ENCODE peak calls at places on chromosomes 7 and 10, in five cellular contexts. H is CD8-positive, alpha-beta T cell; S is Peyer's patch; Y is adrenal gland; A is neuronal stem cell. U is an unnamed sample.
A peak's percentile ranks its signal among the peaks of the same experiment; 100 is the strongest.

GRCh38 chr10:113035724-113036312 is 85.8 kb downstream of the TCF7L2 start:
- DNase-seq in H (no peak), S (no peak), Y (no peak), A (no peak), U (no peak)

GRCh38 chr7:45236666-45237065 is 79.1 kb downstream of the RAMP3 start:
- DNase-seq in H (no peak), S (no peak), Y (no peak), A (no peak), U (no peak)

GRCh38 chr10:100037758-100038315 is 28.1 kb upstream of the DNMBP start:
- DNase-seq in H (no peak), S (no peak), Y (peak; percentile 11), A (no peak), U (no peak)

GRCh38 chr10:71657604-71658348 is 61.8 kb downstream of the C10orf105 start:
- DNase-seq in H (no peak), S (no peak), Y (no peak), A (peak; percentile 37), U (no peak)

GRCh38 chr7:29287366-29287765 is 92.8 kb downstream of the CHN2 start:
- DNase-seq in H (no peak), S (no peak), Y (no peak), A (no peak), U (peak; percentile 61)

GRCh38 chr10:21260793-21261149 is 264.7 kb downstream of the SKIDA1 start:
- DNase-seq in H (no peak), S (no peak), Y (no peak), A (no peak), U (no peak)

GRCh38 chr10:128626397-128627060 is 500.3 kb upstream of the MKI67 start:
- DNase-seq in H (no peak), S (no peak), Y (no peak), A (no peak), U (no peak)

GRCh38 chr7:11404355-11404754 is 427.6 kb downstream of the THSD7A start:
- DNase-seq in H (no peak), S (no peak), Y (no peak), A (no peak), U (no peak)

GRCh38 chr7:6169805-6170520 is 102.5 kb downstream of the CYTH3 start:
- DNase-seq in H (no peak), S (no peak), Y (no peak), A (no peak), U (no peak)

GRCh38 chr7:44288811-44289340 is 36.5 kb downstream of the CAMK2B start:
- DNase-seq in H (peak; percentile 1), S (no peak), Y (peak; percentile 7), A (no peak), U (no peak)

GRCh38 chr7:45150199-45150598 is 7.4 kb upstream of the RAMP3 start:
- DNase-seq in H (no peak), S (no peak), Y (no peak), A (no peak), U (no peak)

GRCh38 chr10:107552963-107553362 is 388.5 kb upstream of the SORCS1 start:
- DNase-seq in H (no peak), S (no peak), Y (no peak), A (no peak), U (no peak)

GRCh38 chr7:155805826-155806095 is 6.5 kb downstream of the SHH start:
- DNase-seq in H (no peak), S (no peak), Y (no peak), A (no peak), U (no peak)

GRCh38 chr7:155804431-155804831 is 7.8 kb downstream of the SHH start:
- DNase-seq in H (no peak), S (no peak), Y (no peak), A (no peak), U (no peak)

GRCh38 chr7:155803418-155804376 is 8.6 kb downstream of the SHH start:
- DNase-seq in H (no peak), S (no peak), Y (no peak), A (no peak), U (peak; percentile 26)

GRCh38 chr7:155806096-155806871 is 6.0 kb downstream of the SHH start:
- DNase-seq in H (no peak), S (no peak), Y (no peak), A (no peak), U (no peak)

DNA sequence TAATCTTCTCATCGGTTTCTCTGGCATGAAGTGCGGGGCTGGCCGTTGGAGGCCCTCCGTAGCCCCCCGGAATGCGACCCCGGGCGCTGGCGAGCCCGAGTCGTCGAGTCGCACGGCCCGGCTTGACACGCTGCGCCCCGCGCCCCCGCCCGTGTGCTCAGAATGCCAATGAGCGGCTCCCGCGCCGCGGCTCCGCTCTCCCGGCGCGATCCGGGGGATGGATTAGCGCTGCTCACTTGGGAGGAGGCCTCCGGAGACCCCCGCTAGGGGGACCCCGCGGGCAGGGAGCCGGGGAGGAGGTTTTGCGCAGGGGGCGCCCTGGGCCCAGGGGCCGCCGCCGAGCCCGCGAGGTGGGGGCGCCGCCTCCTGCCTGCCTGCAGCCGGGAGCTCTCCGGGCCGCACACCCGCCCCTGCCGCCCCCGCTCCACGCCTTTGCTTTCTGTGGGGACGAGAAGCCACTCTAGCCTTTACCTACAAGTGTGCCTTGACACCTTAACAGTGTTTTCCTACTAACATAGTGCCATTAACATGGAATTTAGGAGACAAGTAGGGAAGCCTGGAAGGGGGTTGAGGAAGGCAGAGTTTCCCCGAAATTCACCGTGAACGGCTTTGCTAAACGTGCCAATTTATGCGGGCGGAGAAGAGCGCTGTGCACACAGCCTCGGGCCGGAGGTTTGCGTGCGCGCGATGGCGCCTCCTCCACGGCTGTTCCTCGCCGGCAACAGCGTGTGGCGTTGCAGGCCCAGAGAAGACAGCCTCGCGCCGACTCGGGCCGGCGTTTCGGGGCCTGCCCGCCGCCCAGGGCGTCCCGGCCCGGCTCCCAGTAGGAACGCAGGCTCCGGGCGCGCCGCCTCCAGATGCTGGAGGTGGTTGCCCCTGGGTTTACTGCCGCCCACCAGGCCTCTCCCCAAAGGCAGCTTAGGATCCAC is 7.1 kb downstream of the SHH start:
- DNase-seq in H (peak; percentile 52), S (peak; percentile 30), Y (no peak), A (peak; percentile 85), U (peak; percentile 67)
- H3K4me3 ChIP-seq in H (peak overlapping the region; percentile 54), S (peak overlapping the region; percentile 14), Y (peak overlapping the region; percentile 29), A (peak overlapping the region; percentile 45), U (no peak overlapping the region)

GRCh38 chr10:94412439-94412838 is 10.1 kb downstream of the TBC1D12 start:
- DNase-seq in H (no peak), S (no peak), Y (no peak), A (no peak), U (no peak)
- H3K27me3 ChIP-seq in H (no peaks in the 10 kb centered on the region), S (no peaks in the 10 kb centered on the region), Y (no peaks in the 10 kb centered on the region), A (no peaks in the 10 kb centered on the region), U (no peaks in the 10 kb centered on the region)

GRCh38 chr7:64174328-64174727 is 32.7 kb upstream of the ZNF735 start:
- DNase-seq in H (no peak), S (no peak), Y (no peak), A (no peak), U (no peak)

DNA sequence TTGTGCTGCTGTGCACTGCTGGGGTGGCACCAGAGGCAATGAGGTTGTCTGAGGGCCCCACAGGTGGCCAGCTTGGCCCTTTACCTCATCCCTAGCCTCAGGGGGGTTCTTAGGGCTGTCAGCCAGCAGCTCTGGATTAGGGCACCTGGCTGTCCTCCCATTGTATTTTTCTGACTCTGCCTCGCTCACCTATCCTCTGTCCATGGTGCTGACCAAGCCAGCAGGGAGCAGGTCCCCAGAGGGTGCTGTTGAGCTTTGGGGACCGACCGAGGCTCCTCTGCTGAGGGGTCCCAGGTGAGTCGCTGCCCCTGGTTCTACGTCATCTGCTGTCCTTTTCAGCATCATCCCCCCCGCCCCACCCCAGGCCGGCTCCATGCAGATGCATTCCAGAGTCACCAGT is 32.1 kb upstream of the ZNF735 start:
- DNase-seq in H (no peak), S (no peak), Y (no peak), A (no peak), U (no peak)
- H3K9me3 ChIP-seq in H (no peaks in the 10 kb centered on the region), S (peaks cover 6% of the 10 kb centered on the region), Y (no peaks in the 10 kb centered on the region), A (no peaks in the 10 kb centered on the region), U (no peaks in the 10 kb centered on the region)

GRCh38 chr7:602341-603141 is 82.9 kb upstream of the PDGFA start:
- DNase-seq in H (no peak), S (peak; percentile 47), Y (no peak), A (no peak), U (no peak)
- H3K4me3 ChIP-seq in H (no peak overlapping the region), S (no peak overlapping the region), Y (no peak overlapping the region), A (no peak overlapping the region), U (no peak overlapping the region)

GRCh38 chr7:68313806-68314205 is 1284.5 kb upstream of the AUTS2 start:
- DNase-seq in H (no peak), S (no peak), Y (no peak), A (no peak), U (no peak)

GRCh38 chr7:68314208-68314607 is 1284.1 kb upstream of the AUTS2 start:
- DNase-seq in H (no peak), S (no peak), Y (no peak), A (no peak), U (no peak)

GRCh38 chr7:68309806-68310205 is 1288.5 kb upstream of the AUTS2 start:
- DNase-seq in H (no peak), S (no peak), Y (no peak), A (no peak), U (no peak)

GRCh38 chr7:68309271-68309670 is 1289.0 kb upstream of the AUTS2 start:
- DNase-seq in H (no peak), S (no peak), Y (no peak), A (no peak), U (no peak)

GRCh38 chr7:68311958-68312357 is 1286.3 kb upstream of the AUTS2 start:
- DNase-seq in H (no peak), S (no peak), Y (no peak), A (no peak), U (no peak)
- H3K27me3 ChIP-seq in H (no peaks in the 10 kb centered on the region), S (no peaks in the 10 kb centered on the region), Y (peaks cover 8% of the 10 kb centered on the region), A (no peaks in the 10 kb centered on the region), U (no peaks in the 10 kb centered on the region)

U was measured in MG63.